ENCODE peak calls at places on chromosomes 11 and 22, in four cellular contexts. N is activated naive CD4-positive, alpha-beta T cell; M is activated CD4-positive, alpha-beta T cell treated with anti-CD3 and anti-CD28 coated beads, Interleukin-2, amount 50 U/mL, for 48 hours; C is NCI-H524. T is an unnamed sample.

GRCh38 chr22:37623075-37624016 is 14.7 kb downstream of the GGA1 start:
- DNase-seq in N (peak; percentile 62), M (peak; percentile 83), C (peak; percentile 58), T (peak; percentile 65)

GRCh38 chr11:83773950-83774880 is 488.0 kb upstream of the CCDC90B start:
- DNase-seq in C (no peak), N (no peak), M (no peak), T (no peak)

GRCh38 chr11:23502821-23503220 is 642.5 kb upstream of the CCDC179 start:
- DNase-seq in N (no peak), C (no peak), M (no peak), T (no peak)

GRCh38 chr22:26835929-26836528 is 178.6 kb downstream of the MIAT start:
- DNase-seq in M (peak; percentile 76), N (no peak), C (peak; percentile 52), T (no peak)

GRCh38 chr11:6544921-6545850 is 48.1 kb downstream of the DNHD1 start:
- DNase-seq in C (no peak), N (no peak), M (no peak), T (no peak)

GRCh38 chr22:44777364-44777756 is 25.0 kb downstream of the ARHGAP8 start:
- DNase-seq in N (no peak), C (no peak), M (no peak), T (no peak)

GRCh38 chr11:17649696-17650600 is 69.4 kb upstream of the MYOD1 start:
- DNase-seq in M (no peak), N (no peak), C (peak; percentile 36), T (no peak)

GRCh38 chr22:44937216-44937615 is 72.6 kb downstream of the PHF21B start:
- DNase-seq in C (no peak), M (no peak), N (no peak), T (no peak)

GRCh38 chr11:58957922-58958321 is 18.6 kb downstream of the GLYATL1 start:
- DNase-seq in M (no peak), C (no peak), N (no peak), T (no peak)

GRCh38 chr22:37205046-37205445 is 7.2 kb downstream of the SSTR3 start:
- DNase-seq in M (no peak), N (no peak), C (no peak), T (no peak)

GRCh38 chr11:93407777-93408401 is 77.3 kb downstream of the DEUP1 start:
- DNase-seq in N (no peak), C (no peak), M (no peak), T (no peak)

GRCh38 chr22:39932918-39933649 is 27.1 kb upstream of the TMA7B start:
- DNase-seq in C (peak; percentile 21), N (no peak), M (peak; percentile 74), T (peak; percentile 30)

GRCh38 chr11:5666396-5666780 is 18.5 kb downstream of the TRIM5 start:
- DNase-seq in N (no peak), M (no peak), C (no peak), T (no peak)

GRCh38 chr22:26322179-26322905 is 106.7 kb upstream of the ASPHD2 start:
- DNase-seq in C (peak; percentile 24), M (no peak), N (no peak), T (no peak)

GRCh38 chr11:129283141-129283540 is 91.0 kb upstream of the ARHGAP32 start:
- DNase-seq in M (no peak), N (no peak), C (no peak), T (no peak)

GRCh38 chr11:78727816-78728215 is 153.2 kb upstream of the NARS2 start:
- DNase-seq in C (no peak), M (no peak), N (no peak), T (no peak)

GRCh38 chr22:39144101-39144815 is 8.2 kb downstream of the CBX7 start:
- DNase-seq in C (no peak), N (no peak), M (peak; percentile 64), T (no peak)

GRCh38 chr11:65216830-65217229 is 35.1 kb downstream of the CAPN1 start:
- DNase-seq in N (no peak), C (no peak), M (no peak), T (no peak)

GRCh38 chr22:41091139-41092022 is 1.0 kb upstream of the EP300 start:
- DNase-seq in N (peak; percentile 98), M (peak; percentile 99), C (peak; percentile 99), T (peak; percentile 99)

T was measured in activated CD8-positive, alpha-beta memory T cell treated with anti-CD3 and anti-CD28 coated beads for 1 hour.